ENCODE peak calls at places on chromosomes 5 and 9, in eight cellular contexts. One of them, this sample, is unnamed.
A peak's percentile ranks its signal among the peaks of the same experiment; 100 is the strongest.

GRCh38 chr5:178998441-178998840 is 3.3 kb upstream of the GRM6 start:
- DNase-seq in brain microvascular endothelial cell: no peak
- DNase-seq in uterus: no peak
- DNase-seq in prostate gland: no peak
- DNase-seq in epithelial cell of esophagus: no peak
- DNase-seq in upper lobe of right lung: no peak
- DNase-seq in Peyer's patch: no peak
- DNase-seq in foreskin fibroblast: no peak
- DNase-seq in this sample: no peak

GRCh38 chr5:154221371-154221896 is 30.9 kb downstream of the GALNT10 start:
- DNase-seq in brain microvascular endothelial cell: peak; percentile 89
- DNase-seq in uterus: no peak
- DNase-seq in prostate gland: peak; percentile 29
- DNase-seq in epithelial cell of esophagus: peak; percentile 77
- DNase-seq in upper lobe of right lung: no peak
- DNase-seq in Peyer's patch: peak; percentile 47
- DNase-seq in foreskin fibroblast: peak; percentile 73
- DNase-seq in this sample: peak; percentile 80

GRCh38 chr5:1432296-1432695 is 12.9 kb downstream of the SLC6A3 start:
- DNase-seq in brain microvascular endothelial cell: no peak
- DNase-seq in uterus: no peak
- DNase-seq in prostate gland: no peak
- DNase-seq in epithelial cell of esophagus: no peak
- DNase-seq in upper lobe of right lung: peak; percentile 47
- DNase-seq in Peyer's patch: no peak
- DNase-seq in foreskin fibroblast: no peak
- DNase-seq in this sample: no peak

GRCh38 chr5:32020271-32020670 is 153.8 kb downstream of the GOLPH3 start:
- DNase-seq in brain microvascular endothelial cell: no peak
- DNase-seq in uterus: no peak
- DNase-seq in prostate gland: no peak
- DNase-seq in epithelial cell of esophagus: no peak
- DNase-seq in upper lobe of right lung: no peak
- DNase-seq in Peyer's patch: no peak
- DNase-seq in foreskin fibroblast: no peak
- DNase-seq in this sample: no peak

GRCh38 chr5:55021465-55021864 is 2.6 kb upstream of the GZMK start:
- DNase-seq in brain microvascular endothelial cell: no peak
- DNase-seq in uterus: no peak
- DNase-seq in prostate gland: peak; percentile 44
- DNase-seq in epithelial cell of esophagus: no peak
- DNase-seq in upper lobe of right lung: no peak
- DNase-seq in Peyer's patch: no peak
- DNase-seq in foreskin fibroblast: no peak
- DNase-seq in this sample: no peak

GRCh38 chr9:123339666-123340414 is 16.2 kb upstream of the CRB2 start:
- DNase-seq in brain microvascular endothelial cell: no peak
- DNase-seq in uterus: no peak
- DNase-seq in prostate gland: no peak
- DNase-seq in epithelial cell of esophagus: peak; percentile 17
- DNase-seq in upper lobe of right lung: no peak
- DNase-seq in Peyer's patch: peak; percentile 79
- DNase-seq in foreskin fibroblast: no peak
- DNase-seq in this sample: no peak

GRCh38 chr9:93702261-93702660 is 125.9 kb downstream of the PHF2 start:
- DNase-seq in brain microvascular endothelial cell: no peak
- DNase-seq in uterus: no peak
- DNase-seq in prostate gland: no peak
- DNase-seq in epithelial cell of esophagus: no peak
- DNase-seq in upper lobe of right lung: peak; percentile 49
- DNase-seq in Peyer's patch: no peak
- DNase-seq in foreskin fibroblast: no peak
- DNase-seq in this sample: no peak

GRCh38 chr5:74875994-74876791 is 10.0 kb upstream of the FAM169A start:
- DNase-seq in brain microvascular endothelial cell: no peak
- DNase-seq in uterus: no peak
- DNase-seq in prostate gland: no peak
- DNase-seq in epithelial cell of esophagus: no peak
- DNase-seq in upper lobe of right lung: no peak
- DNase-seq in Peyer's patch: no peak
- DNase-seq in foreskin fibroblast: no peak
- DNase-seq in this sample: no peak

GRCh38 chr5:150155258-150156032 is at the start of gene PDGFRB:
- DNase-seq in brain microvascular endothelial cell: peak; percentile 85
- DNase-seq in uterus: peak; percentile 97
- DNase-seq in prostate gland: peak; percentile 47
- DNase-seq in epithelial cell of esophagus: peak; percentile 8
- DNase-seq in upper lobe of right lung: peak; percentile 80
- DNase-seq in Peyer's patch: peak; percentile 71
- DNase-seq in foreskin fibroblast: peak; percentile 94
- DNase-seq in this sample: peak; percentile 79

GRCh38 chr5:96885518-96886338 is 9.4 kb downstream of the ERAP2 start:
- DNase-seq in brain microvascular endothelial cell: peak; percentile 50
- DNase-seq in uterus: no peak
- DNase-seq in prostate gland: no peak
- DNase-seq in epithelial cell of esophagus: no peak
- DNase-seq in upper lobe of right lung: no peak
- DNase-seq in Peyer's patch: peak; percentile 48
- DNase-seq in foreskin fibroblast: no peak
- DNase-seq in this sample: no peak

GRCh38 chr5:65459995-65460394 is 21.7 kb downstream of the ADAMTS6 start:
- DNase-seq in brain microvascular endothelial cell: no peak
- DNase-seq in uterus: no peak
- DNase-seq in prostate gland: no peak
- DNase-seq in epithelial cell of esophagus: no peak
- DNase-seq in upper lobe of right lung: no peak
- DNase-seq in Peyer's patch: no peak
- DNase-seq in foreskin fibroblast: no peak
- DNase-seq in this sample: no peak

GRCh38 chr5:55416306-55416705 is 108.5 kb downstream of the MTREX start:
- DNase-seq in brain microvascular endothelial cell: no peak
- DNase-seq in uterus: no peak
- DNase-seq in prostate gland: no peak
- DNase-seq in epithelial cell of esophagus: no peak
- DNase-seq in upper lobe of right lung: no peak
- DNase-seq in Peyer's patch: no peak
- DNase-seq in foreskin fibroblast: peak; percentile 26
- DNase-seq in this sample: no peak

GRCh38 chr9:4489562-4489918 is 728 bp upstream of the SLC1A1 start:
- DNase-seq in brain microvascular endothelial cell: no peak
- DNase-seq in uterus: no peak
- DNase-seq in prostate gland: peak; percentile 23
- DNase-seq in epithelial cell of esophagus: no peak
- DNase-seq in upper lobe of right lung: no peak
- DNase-seq in Peyer's patch: no peak
- DNase-seq in foreskin fibroblast: peak; percentile 23
- DNase-seq in this sample: peak; percentile 52

GRCh38 chr5:119275146-119275872 is 80.5 kb upstream of the TNFAIP8 start:
- DNase-seq in brain microvascular endothelial cell: peak; percentile 20
- DNase-seq in uterus: no peak
- DNase-seq in prostate gland: no peak
- DNase-seq in epithelial cell of esophagus: peak; percentile 95
- DNase-seq in upper lobe of right lung: no peak
- DNase-seq in Peyer's patch: no peak
- DNase-seq in foreskin fibroblast: no peak
- DNase-seq in this sample: peak; percentile 66

GRCh38 chr5:79932510-79933504 is 58.3 kb downstream of the MTX3 start:
- DNase-seq in brain microvascular endothelial cell: no peak
- DNase-seq in uterus: no peak
- DNase-seq in prostate gland: no peak
- DNase-seq in epithelial cell of esophagus: peak; percentile 62
- DNase-seq in upper lobe of right lung: no peak
- DNase-seq in Peyer's patch: no peak
- DNase-seq in foreskin fibroblast: peak; percentile 30
- DNase-seq in this sample: no peak

GRCh38 chr9:131732636-131733340 is 7.1 kb downstream of the RAPGEF1 start:
- DNase-seq in brain microvascular endothelial cell: no peak
- DNase-seq in uterus: no peak
- DNase-seq in prostate gland: no peak
- DNase-seq in epithelial cell of esophagus: no peak
- DNase-seq in upper lobe of right lung: no peak
- DNase-seq in Peyer's patch: peak; percentile 77
- DNase-seq in foreskin fibroblast: no peak
- DNase-seq in this sample: no peak

GRCh38 chr9:98226516-98226915 is 28.9 kb downstream of the TBC1D2 start:
- DNase-seq in brain microvascular endothelial cell: no peak
- DNase-seq in uterus: no peak
- DNase-seq in prostate gland: no peak
- DNase-seq in epithelial cell of esophagus: no peak
- DNase-seq in upper lobe of right lung: no peak
- DNase-seq in Peyer's patch: no peak
- DNase-seq in foreskin fibroblast: peak; percentile 35
- DNase-seq in this sample: peak; percentile 24

GRCh38 chr5:43409809-43410271 is 2.4 kb downstream of the CCL28 start:
- DNase-seq in brain microvascular endothelial cell: no peak
- DNase-seq in uterus: no peak
- DNase-seq in prostate gland: peak; percentile 56
- DNase-seq in epithelial cell of esophagus: no peak
- DNase-seq in upper lobe of right lung: no peak
- DNase-seq in Peyer's patch: no peak
- DNase-seq in foreskin fibroblast: no peak
- DNase-seq in this sample: no peak

GRCh38 chr5:1172670-1173404 is 28.6 kb upstream of the SLC6A19 start:
- DNase-seq in brain microvascular endothelial cell: no peak
- DNase-seq in uterus: no peak
- DNase-seq in prostate gland: no peak
- DNase-seq in epithelial cell of esophagus: no peak
- DNase-seq in upper lobe of right lung: no peak
- DNase-seq in Peyer's patch: no peak
- DNase-seq in foreskin fibroblast: no peak
- DNase-seq in this sample: no peak

GRCh38 chr5:150112211-150113046 is 26.1 kb upstream of the CSF1R start:
- DNase-seq in brain microvascular endothelial cell: peak; percentile 83
- DNase-seq in uterus: no peak
- DNase-seq in prostate gland: no peak
- DNase-seq in epithelial cell of esophagus: peak; percentile 77
- DNase-seq in upper lobe of right lung: peak; percentile 65
- DNase-seq in Peyer's patch: peak; percentile 15
- DNase-seq in foreskin fibroblast: peak; percentile 78
- DNase-seq in this sample: peak; percentile 88

GRCh38 chr9:83013867-83014605 is 48.9 kb downstream of the RASEF start:
- DNase-seq in brain microvascular endothelial cell: peak; percentile 83
- DNase-seq in uterus: no peak
- DNase-seq in prostate gland: no peak
- DNase-seq in epithelial cell of esophagus: no peak
- DNase-seq in upper lobe of right lung: no peak
- DNase-seq in Peyer's patch: no peak
- DNase-seq in foreskin fibroblast: peak; percentile 47
- DNase-seq in this sample: peak; percentile 62

GRCh38 chr5:62331921-62332320 is 25.9 kb downstream of the KIF2A start:
- DNase-seq in brain microvascular endothelial cell: no peak
- DNase-seq in uterus: no peak
- DNase-seq in prostate gland: no peak
- DNase-seq in epithelial cell of esophagus: no peak
- DNase-seq in upper lobe of right lung: no peak
- DNase-seq in Peyer's patch: no peak
- DNase-seq in foreskin fibroblast: no peak
- DNase-seq in this sample: no peak

GRCh38 chr5:87109749-87110148 is 157.9 kb upstream of the RASA1 start:
- DNase-seq in brain microvascular endothelial cell: no peak
- DNase-seq in uterus: no peak
- DNase-seq in prostate gland: no peak
- DNase-seq in epithelial cell of esophagus: no peak
- DNase-seq in upper lobe of right lung: no peak
- DNase-seq in Peyer's patch: no peak
- DNase-seq in foreskin fibroblast: no peak
- DNase-seq in this sample: no peak

GRCh38 chr9:9222730-9223129 is 1390.1 kb downstream of the PTPRD start:
- DNase-seq in brain microvascular endothelial cell: no peak
- DNase-seq in uterus: no peak
- DNase-seq in prostate gland: no peak
- DNase-seq in epithelial cell of esophagus: no peak
- DNase-seq in upper lobe of right lung: no peak
- DNase-seq in Peyer's patch: no peak
- DNase-seq in foreskin fibroblast: no peak
- DNase-seq in this sample: no peak

GRCh38 chr5:14156611-14157493 is 13.7 kb downstream of the TRIO start:
- DNase-seq in brain microvascular endothelial cell: peak; percentile 97
- DNase-seq in uterus: peak; percentile 63
- DNase-seq in prostate gland: no peak
- DNase-seq in epithelial cell of esophagus: peak; percentile 96
- DNase-seq in upper lobe of right lung: no peak
- DNase-seq in Peyer's patch: no peak
- DNase-seq in foreskin fibroblast: peak; percentile 91
- DNase-seq in this sample: peak; percentile 98
- H3K4me3 ChIP-seq in brain microvascular endothelial cell: peak overlapping the region; percentile 31
- H3K4me3 ChIP-seq in uterus: peak overlapping the region; percentile 29
- H3K4me3 ChIP-seq in prostate gland: no peak overlapping the region
- H3K4me3 ChIP-seq in epithelial cell of esophagus: peak overlapping the region; percentile 32
- H3K4me3 ChIP-seq in upper lobe of right lung: peak overlapping the region; percentile 1
- H3K4me3 ChIP-seq in Peyer's patch: peak overlapping the region; percentile 17
- H3K4me3 ChIP-seq in foreskin fibroblast: peak overlapping the region; percentile 21
- H3K4me3 ChIP-seq in this sample: peak overlapping the region; percentile 6

GRCh38 chr9:35814106-35814840 is 569 bp downstream of the HINT2 start:
- DNase-seq in brain microvascular endothelial cell: no peak
- DNase-seq in uterus: peak; percentile 73
- DNase-seq in prostate gland: peak; percentile 36
- DNase-seq in epithelial cell of esophagus: peak; percentile 37
- DNase-seq in upper lobe of right lung: peak; percentile 85
- DNase-seq in Peyer's patch: peak; percentile 69
- DNase-seq in foreskin fibroblast: peak; percentile 62
- DNase-seq in this sample: peak; percentile 75
- TF ChIP-seq CTCF in brain microvascular endothelial cell: peak; percentile 47
- TF ChIP-seq CTCF in uterus: no peak
- TF ChIP-seq CTCF in prostate gland: peak; percentile 27
- TF ChIP-seq CTCF in epithelial cell of esophagus: no peak
- TF ChIP-seq CTCF in upper lobe of right lung: peak; percentile 38
- TF ChIP-seq CTCF in Peyer's patch: peak; percentile 19
- TF ChIP-seq CTCF in foreskin fibroblast: peak; percentile 25
- TF ChIP-seq CTCF in this sample: peak; percentile 43

GRCh38 chr5:76718381-76718832 is 2.5 kb downstream of the F2R start:
- DNase-seq in brain microvascular endothelial cell: peak; percentile 56
- DNase-seq in uterus: no peak
- DNase-seq in prostate gland: no peak
- DNase-seq in epithelial cell of esophagus: no peak
- DNase-seq in upper lobe of right lung: no peak
- DNase-seq in Peyer's patch: no peak
- DNase-seq in foreskin fibroblast: no peak
- DNase-seq in this sample: peak; percentile 88
- H3K4me3 ChIP-seq in brain microvascular endothelial cell: peak overlapping the region; percentile 98
- H3K4me3 ChIP-seq in uterus: no peak overlapping the region
- H3K4me3 ChIP-seq in prostate gland: no peak overlapping the region
- H3K4me3 ChIP-seq in epithelial cell of esophagus: no peak overlapping the region
- H3K4me3 ChIP-seq in upper lobe of right lung: peak overlapping the region; percentile 59
- H3K4me3 ChIP-seq in Peyer's patch: peak overlapping the region; percentile 70
- H3K4me3 ChIP-seq in foreskin fibroblast: peak overlapping the region; percentile 89
- H3K4me3 ChIP-seq in this sample: peak overlapping the region; percentile 99

GRCh38 chr9:77562021-77562748 is 85.9 kb downstream of the GNA14 start:
- DNase-seq in brain microvascular endothelial cell: no peak
- DNase-seq in uterus: no peak
- DNase-seq in prostate gland: no peak
- DNase-seq in epithelial cell of esophagus: no peak
- DNase-seq in upper lobe of right lung: no peak
- DNase-seq in Peyer's patch: no peak
- DNase-seq in foreskin fibroblast: no peak
- DNase-seq in this sample: no peak

GRCh38 chr9:77556396-77556795 is 91.7 kb downstream of the GNA14 start:
- DNase-seq in brain microvascular endothelial cell: no peak
- DNase-seq in uterus: no peak
- DNase-seq in prostate gland: no peak
- DNase-seq in epithelial cell of esophagus: no peak
- DNase-seq in upper lobe of right lung: no peak
- DNase-seq in Peyer's patch: no peak
- DNase-seq in foreskin fibroblast: peak; percentile 5
- DNase-seq in this sample: peak; percentile 37

GRCh38 chr9:77563205-77563604 is 84.9 kb downstream of the GNA14 start:
- DNase-seq in brain microvascular endothelial cell: no peak
- DNase-seq in uterus: no peak
- DNase-seq in prostate gland: no peak
- DNase-seq in epithelial cell of esophagus: no peak
- DNase-seq in upper lobe of right lung: no peak
- DNase-seq in Peyer's patch: no peak
- DNase-seq in foreskin fibroblast: no peak
- DNase-seq in this sample: peak; percentile 67

GRCh38 chr9:77561321-77562020 is 86.7 kb downstream of the GNA14 start:
- DNase-seq in brain microvascular endothelial cell: no peak
- DNase-seq in uterus: no peak
- DNase-seq in prostate gland: no peak
- DNase-seq in epithelial cell of esophagus: no peak
- DNase-seq in upper lobe of right lung: no peak
- DNase-seq in Peyer's patch: no peak
- DNase-seq in foreskin fibroblast: no peak
- DNase-seq in this sample: no peak
- TF ChIP-seq CTCF in brain microvascular endothelial cell: no peak
- TF ChIP-seq CTCF in uterus: no peak
- TF ChIP-seq CTCF in prostate gland: no peak
- TF ChIP-seq CTCF in epithelial cell of esophagus: no peak
- TF ChIP-seq CTCF in upper lobe of right lung: no peak
- TF ChIP-seq CTCF in Peyer's patch: no peak
- TF ChIP-seq CTCF in foreskin fibroblast: no peak
- TF ChIP-seq CTCF in this sample: no peak

This sample was measured in cardiac fibroblast.